ENCODE peak calls at places on chromosome 12, in nine cellular contexts. One of them, this sample, is unnamed.

GRCh38 chr12:115916910-115917668 is 360.4 kb downstream of the MED13L start:
- DNase-seq in GM23248: peak
- DNase-seq in T-helper 1 cell: peak
- DNase-seq in M059J: no peak
- DNase-seq in activated effector memory CD4-positive, alpha-beta T cell treated with Interleukin-2 at 50 U/mL for 16 hours: peak
- DNase-seq in GM13977: peak
- DNase-seq in AML-193: no peak
- DNase-seq in WTC11: peak
- DNase-seq in GM20000: peak
- DNase-seq in this sample: peak

GRCh38 chr12:51328587-51328986 is 4.6 kb upstream of the BIN2 start:
- DNase-seq in GM23248: no peak
- DNase-seq in T-helper 1 cell: no peak
- DNase-seq in M059J: no peak
- DNase-seq in activated effector memory CD4-positive, alpha-beta T cell treated with Interleukin-2 at 50 U/mL for 16 hours: no peak
- DNase-seq in GM13977: no peak
- DNase-seq in AML-193: no peak
- DNase-seq in WTC11: no peak
- DNase-seq in GM20000: no peak
- DNase-seq in this sample: no peak

GRCh38 chr12:102631274-102631673 is 150.9 kb upstream of the IGF1 start:
- DNase-seq in GM23248: peak
- DNase-seq in T-helper 1 cell: no peak
- DNase-seq in M059J: peak
- DNase-seq in activated effector memory CD4-positive, alpha-beta T cell treated with Interleukin-2 at 50 U/mL for 16 hours: no peak
- DNase-seq in GM13977: no peak
- DNase-seq in AML-193: no peak
- DNase-seq in WTC11: no peak
- DNase-seq in GM20000: no peak
- DNase-seq in this sample: peak

GRCh38 chr12:63298386-63298930 is 147.5 kb upstream of the AVPR1A start:
- DNase-seq in GM23248: no peak
- DNase-seq in T-helper 1 cell: no peak
- DNase-seq in M059J: no peak
- DNase-seq in activated effector memory CD4-positive, alpha-beta T cell treated with Interleukin-2 at 50 U/mL for 16 hours: no peak
- DNase-seq in GM13977: no peak
- DNase-seq in AML-193: no peak
- DNase-seq in WTC11: no peak
- DNase-seq in GM20000: no peak
- DNase-seq in this sample: no peak

GRCh38 chr12:2387051-2387834 is 334.5 kb downstream of the CACNA1C start:
- DNase-seq in GM23248: peak
- DNase-seq in T-helper 1 cell: no peak
- DNase-seq in M059J: peak
- DNase-seq in activated effector memory CD4-positive, alpha-beta T cell treated with Interleukin-2 at 50 U/mL for 16 hours: no peak
- DNase-seq in GM13977: peak
- DNase-seq in AML-193: no peak
- DNase-seq in WTC11: no peak
- DNase-seq in GM20000: peak
- DNase-seq in this sample: peak

GRCh38 chr12:13358391-13358905 is 161.9 kb downstream of the EMP1 start:
- DNase-seq in GM23248: no peak
- DNase-seq in T-helper 1 cell: no peak
- DNase-seq in M059J: no peak
- DNase-seq in activated effector memory CD4-positive, alpha-beta T cell treated with Interleukin-2 at 50 U/mL for 16 hours: no peak
- DNase-seq in GM13977: no peak
- DNase-seq in AML-193: no peak
- DNase-seq in WTC11: no peak
- DNase-seq in GM20000: no peak
- DNase-seq in this sample: no peak

GRCh38 chr12:90172524-90172923 is 463.9 kb upstream of the ATP2B1 start:
- DNase-seq in GM23248: no peak
- DNase-seq in T-helper 1 cell: no peak
- DNase-seq in M059J: no peak
- DNase-seq in activated effector memory CD4-positive, alpha-beta T cell treated with Interleukin-2 at 50 U/mL for 16 hours: no peak
- DNase-seq in GM13977: no peak
- DNase-seq in AML-193: no peak
- DNase-seq in WTC11: no peak
- DNase-seq in GM20000: no peak
- DNase-seq in this sample: no peak

GRCh38 chr12:111984820-111985219 is 28.1 kb downstream of the TMEM116 start:
- DNase-seq in GM23248: no peak
- DNase-seq in T-helper 1 cell: no peak
- DNase-seq in M059J: no peak
- DNase-seq in activated effector memory CD4-positive, alpha-beta T cell treated with Interleukin-2 at 50 U/mL for 16 hours: no peak
- DNase-seq in GM13977: no peak
- DNase-seq in AML-193: no peak
- DNase-seq in WTC11: no peak
- DNase-seq in GM20000: no peak
- DNase-seq in this sample: no peak

GRCh38 chr12:51324953-51325352 is 979 bp upstream of the BIN2 start:
- DNase-seq in GM23248: no peak
- DNase-seq in T-helper 1 cell: no peak
- DNase-seq in M059J: no peak
- DNase-seq in activated effector memory CD4-positive, alpha-beta T cell treated with Interleukin-2 at 50 U/mL for 16 hours: no peak
- DNase-seq in GM13977: no peak
- DNase-seq in AML-193: no peak
- DNase-seq in WTC11: no peak
- DNase-seq in GM20000: no peak
- DNase-seq in this sample: no peak

GRCh38 chr12:46369474-46370379 is 2.8 kb downstream of the SLC38A2 start:
- DNase-seq in GM23248: no peak
- DNase-seq in T-helper 1 cell: no peak
- DNase-seq in M059J: no peak
- DNase-seq in activated effector memory CD4-positive, alpha-beta T cell treated with Interleukin-2 at 50 U/mL for 16 hours: no peak
- DNase-seq in GM13977: no peak
- DNase-seq in AML-193: no peak
- DNase-seq in WTC11: no peak
- DNase-seq in GM20000: no peak
- DNase-seq in this sample: peak

GRCh38 chr12:84305144-84305543 is 607.5 kb downstream of the SLC6A15 start:
- DNase-seq in GM23248: no peak
- DNase-seq in T-helper 1 cell: no peak
- DNase-seq in M059J: peak
- DNase-seq in activated effector memory CD4-positive, alpha-beta T cell treated with Interleukin-2 at 50 U/mL for 16 hours: no peak
- DNase-seq in GM13977: no peak
- DNase-seq in AML-193: no peak
- DNase-seq in WTC11: no peak
- DNase-seq in GM20000: no peak
- DNase-seq in this sample: no peak

GRCh38 chr12:66217342-66217929 is 28.4 kb downstream of the IRAK3 start:
- DNase-seq in GM23248: no peak
- DNase-seq in T-helper 1 cell: no peak
- DNase-seq in M059J: no peak
- DNase-seq in activated effector memory CD4-positive, alpha-beta T cell treated with Interleukin-2 at 50 U/mL for 16 hours: no peak
- DNase-seq in GM13977: no peak
- DNase-seq in AML-193: peak
- DNase-seq in WTC11: no peak
- DNase-seq in GM20000: no peak
- DNase-seq in this sample: no peak

GRCh38 chr12:132145334-132145733 is 1.1 kb downstream of the NOC4L start:
- DNase-seq in GM23248: no peak
- DNase-seq in T-helper 1 cell: no peak
- DNase-seq in M059J: no peak
- DNase-seq in activated effector memory CD4-positive, alpha-beta T cell treated with Interleukin-2 at 50 U/mL for 16 hours: no peak
- DNase-seq in GM13977: no peak
- DNase-seq in AML-193: no peak
- DNase-seq in WTC11: no peak
- DNase-seq in GM20000: no peak
- DNase-seq in this sample: no peak

GRCh38 chr12:25364529-25365339 is 114.0 kb upstream of the KRAS start:
- DNase-seq in GM23248: no peak
- DNase-seq in T-helper 1 cell: no peak
- DNase-seq in M059J: peak
- DNase-seq in activated effector memory CD4-positive, alpha-beta T cell treated with Interleukin-2 at 50 U/mL for 16 hours: no peak
- DNase-seq in GM13977: peak
- DNase-seq in AML-193: no peak
- DNase-seq in WTC11: no peak
- DNase-seq in GM20000: peak
- DNase-seq in this sample: no peak

GRCh38 chr12:80373666-80374065 is 70.4 kb upstream of the PTPRQ start:
- DNase-seq in GM23248: no peak
- DNase-seq in T-helper 1 cell: no peak
- DNase-seq in M059J: peak
- DNase-seq in activated effector memory CD4-positive, alpha-beta T cell treated with Interleukin-2 at 50 U/mL for 16 hours: no peak
- DNase-seq in GM13977: no peak
- DNase-seq in AML-193: no peak
- DNase-seq in WTC11: no peak
- DNase-seq in GM20000: no peak
- DNase-seq in this sample: no peak

GRCh38 chr12:108849653-108850052 is 7.7 kb downstream of the SSH1 start:
- DNase-seq in GM23248: peak
- DNase-seq in T-helper 1 cell: no peak
- DNase-seq in M059J: peak
- DNase-seq in activated effector memory CD4-positive, alpha-beta T cell treated with Interleukin-2 at 50 U/mL for 16 hours: no peak
- DNase-seq in GM13977: no peak
- DNase-seq in AML-193: no peak
- DNase-seq in WTC11: no peak
- DNase-seq in GM20000: no peak
- DNase-seq in this sample: no peak